ENCODE peak calls at places on chromosome 4, in seven cellular contexts. W is body of pancreas, R is DND-41, K is right lobe of liver, Z is Panc1, B is OCI-LY7, A is heart right ventricle. M is an unnamed sample.

GRCh38 chr4:3341760-3342159 is 48.9 kb downstream of the RGS12 start:
- DNase-seq in K (no peak), A (no peak), W (no peak), R (no peak), Z (no peak), B (no peak), M (no peak)

GRCh38 chr4:185657191-185657590 is 121.9 kb upstream of the PDLIM3 start:
- DNase-seq in A (no peak), B (no peak), K (no peak), W (no peak), R (no peak), Z (no peak), M (no peak)

GRCh38 chr4:113899260-113900177 is 79.9 kb downstream of the ARSJ start:
- DNase-seq in B (peak; percentile 74), A (no peak), R (no peak), W (no peak), Z (no peak), K (no peak), M (no peak)

GRCh38 chr4:5711479-5712184 is 631 bp downstream of the EVC start:
- DNase-seq in Z (no peak), W (peak; percentile 10), A (no peak), R (no peak), K (no peak), B (no peak), M (peak; percentile 44)

GRCh38 chr4:121072836-121073362 is 564 bp upstream of the NDNF start:
- DNase-seq in A (no peak), W (no peak), R (no peak), Z (no peak), B (no peak), K (peak; percentile 20), M (no peak)

GRCh38 chr4:86160423-86160822 is 199.4 kb downstream of the MAPK10 start:
- DNase-seq in R (no peak), W (no peak), B (no peak), A (no peak), K (no peak), Z (no peak), M (no peak)

GRCh38 chr4:165926307-165926706 is 53.3 kb downstream of the TLL1 start:
- DNase-seq in K (no peak), A (no peak), W (no peak), B (no peak), Z (no peak), R (no peak), M (no peak)

GRCh38 chr4:125322363-125322730 is 7.6 kb downstream of the FAT4 start:
- DNase-seq in A (peak; percentile 32), R (peak; percentile 10), Z (no peak), W (no peak), B (no peak), K (no peak), M (peak; percentile 52)

GRCh38 chr4:4182835-4183568 is 43.7 kb downstream of the OTOP1 start:
- DNase-seq in Z (no peak), R (peak; percentile 41), W (peak; percentile 6), B (peak; percentile 58), A (no peak), K (peak; percentile 42), M (no peak)

GRCh38 chr4:766559-767283 is 59.2 kb downstream of the CPLX1 start:
- DNase-seq in B (no peak), Z (no peak), A (no peak), W (no peak), K (no peak), R (no peak), M (no peak)

GRCh38 chr4:6107114-6107791 is 89.0 kb upstream of the C4orf50 start:
- DNase-seq in R (no peak), A (no peak), B (no peak), W (no peak), Z (no peak), K (no peak), M (no peak)

DNA sequence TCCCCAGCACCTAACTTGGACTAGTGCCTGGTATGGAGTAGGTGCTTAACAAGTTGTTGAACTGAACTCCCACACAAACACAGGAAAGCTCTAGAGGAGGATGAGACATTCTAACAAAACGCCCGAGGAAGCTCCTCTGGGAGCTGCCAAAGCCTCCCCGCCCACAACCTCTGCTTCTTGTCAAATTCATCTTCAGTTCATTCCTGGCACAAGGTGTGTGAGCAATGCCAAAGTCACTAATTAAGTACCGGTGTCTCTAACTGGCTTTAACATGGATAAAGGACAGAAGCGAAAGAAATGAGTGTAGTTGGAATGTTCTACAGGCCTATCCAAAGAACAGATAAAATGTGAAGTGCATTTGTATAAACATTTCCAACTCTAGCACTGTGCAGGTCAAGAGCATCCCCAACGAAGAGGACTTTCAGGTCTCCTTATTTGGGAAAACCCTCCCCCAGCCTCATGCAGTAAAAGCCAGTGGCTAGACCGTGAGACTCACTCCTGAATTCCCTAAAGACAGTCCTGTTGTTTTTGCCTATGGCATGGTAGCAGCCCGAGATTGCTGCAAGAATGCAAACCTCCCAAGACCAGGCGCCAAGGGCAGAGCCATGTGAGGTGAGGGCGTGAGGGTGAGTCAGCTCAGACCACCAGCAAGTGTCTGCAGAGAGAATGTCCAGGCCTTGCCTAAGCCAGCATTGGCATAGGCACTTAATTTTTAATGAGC is 72.2 kb upstream of the KLF3 start:
- DNase-seq in Z (no peak), W (no peak), K (no peak), R (no peak), A (no peak), B (no peak), M (peak; percentile 82)
- H3K27ac ChIP-seq in Z (no peak overlapping the region), W (no peak overlapping the region), K (no peak overlapping the region), R (no peak overlapping the region), A (no peak overlapping the region), B (no peak overlapping the region), M (peak overlapping the region; percentile 84)

GRCh38 chr4:158162637-158163036 is 10.2 kb downstream of the GASK1B start:
- DNase-seq in W (no peak), A (no peak), R (no peak), B (no peak), Z (no peak), K (no peak), M (no peak)

GRCh38 chr4:158163941-158164665 is 8.7 kb downstream of the GASK1B start:
- DNase-seq in W (no peak), K (no peak), B (no peak), R (no peak), A (no peak), Z (no peak), M (no peak)

GRCh38 chr4:158166701-158167100 is 6.1 kb downstream of the GASK1B start:
- DNase-seq in Z (no peak), K (no peak), B (no peak), W (no peak), A (no peak), R (no peak), M (no peak)

GRCh38 chr4:158161561-158162354 is 11.1 kb downstream of the GASK1B start:
- DNase-seq in A (peak; percentile 56), Z (no peak), R (no peak), K (no peak), W (peak; percentile 58), B (no peak), M (peak; percentile 82)

DNA sequence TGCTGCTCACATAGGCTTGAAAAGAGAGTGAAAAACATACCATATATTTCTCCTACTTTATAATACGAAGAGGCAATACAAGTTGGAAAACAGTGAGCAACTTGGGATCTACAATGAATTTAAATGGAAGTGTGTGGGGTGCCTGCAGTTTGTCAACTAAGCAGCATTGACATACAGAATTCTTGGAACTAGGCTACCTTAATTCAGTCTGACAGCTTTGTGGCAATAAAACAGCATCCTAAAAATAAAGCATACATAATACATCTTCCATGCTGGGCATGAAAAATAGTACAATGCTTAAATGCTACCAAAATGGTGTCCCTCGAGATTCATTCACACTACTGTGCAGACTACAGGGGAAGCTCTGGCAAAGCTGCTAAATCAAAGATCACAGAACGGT is 8.0 kb downstream of the GASK1B start:
- DNase-seq in B (no peak), R (no peak), Z (no peak), W (no peak), A (no peak), K (no peak), M (no peak)
- H3K4me1 ChIP-seq in B (no peaks in the 10 kb centered on the region), R (no peaks in the 10 kb centered on the region), Z (no peaks in the 10 kb centered on the region), W (peaks cover 16% of the 10 kb centered on the region), A (peaks cover 65% of the 10 kb centered on the region), K (no peaks in the 10 kb centered on the region), M (peaks cover 28% of the 10 kb centered on the region)

DNA sequence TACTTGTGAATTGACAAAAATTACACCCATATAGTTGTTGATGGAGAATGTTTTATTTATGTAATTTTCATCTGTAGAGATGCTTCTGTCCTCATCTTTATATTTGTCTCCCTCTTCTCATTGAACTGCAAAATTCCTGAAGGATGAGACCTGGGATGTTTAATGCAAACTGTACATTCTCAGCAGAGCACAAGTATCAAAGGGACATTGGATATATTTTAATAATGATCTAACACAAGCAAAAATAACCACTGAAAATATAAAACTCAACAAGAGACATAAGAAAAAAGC is 28.6 kb downstream of the UGDH start:
- DNase-seq in W (no peak), Z (no peak), R (no peak), B (no peak), K (no peak), A (no peak), M (no peak)
- H3K36me3 ChIP-seq in W (peaks cover 25% of the 10 kb centered on the region), Z (peaks cover 28% of the 10 kb centered on the region), R (peaks cover 6% of the 10 kb centered on the region), B (peaks cover 28% of the 10 kb centered on the region), K (peaks cover 16% of the 10 kb centered on the region), A (peaks cover 61% of the 10 kb centered on the region), M (peaks cover 7% of the 10 kb centered on the region)

GRCh38 chr4:55107054-55107453 is 18.3 kb downstream of the KDR start:
- DNase-seq in B (no peak), W (no peak), R (no peak), K (no peak), Z (no peak), A (no peak), M (no peak)
- H3K27ac ChIP-seq in B (no peak overlapping the region), W (no peak overlapping the region), R (no peak overlapping the region), K (no peak overlapping the region), Z (no peak overlapping the region), A (no peak overlapping the region), M (no peak overlapping the region)

GRCh38 chr4:41137879-41138278 is 76.5 kb downstream of the APBB2 start:
- DNase-seq in R (no peak), W (no peak), K (no peak), Z (no peak), B (no peak), A (no peak), M (no peak)
- H3K4me1 ChIP-seq in R (no peaks in the 10 kb centered on the region), W (peaks cover 43% of the 10 kb centered on the region), K (peaks cover 8% of the 10 kb centered on the region), Z (peaks cover 11% of the 10 kb centered on the region), B (peaks cover 22% of the 10 kb centered on the region), A (peaks cover 49% of the 10 kb centered on the region), M (peaks cover 16% of the 10 kb centered on the region)

GRCh38 chr4:147633113-147633512 is 15.9 kb downstream of the TMEM184C start:
- DNase-seq in Z (no peak), R (no peak), B (no peak), W (no peak), K (no peak), A (no peak), M (no peak)
- H3K36me3 ChIP-seq in Z (peaks cover 27% of the 10 kb centered on the region), R (peaks cover 89% of the 10 kb centered on the region), B (peaks cover 98% of the 10 kb centered on the region), W (peaks cover 20% of the 10 kb centered on the region), K (peaks cover 4% of the 10 kb centered on the region), A (peaks cover 100% of the 10 kb centered on the region), M (peaks cover 70% of the 10 kb centered on the region)